ENCODE peak calls at places on chromosomes 16 and 17, in five cellular contexts. Q, S, E, V and H are unnamed samples.

GRCh38 chr17:30093463-30094147 is 23.0 kb upstream of the NSRP1 start:
- DNase-seq in Q (no peak), S (no peak), E (peak), V (peak), H (peak)

GRCh38 chr17:69223809-69224208 is 4.8 kb downstream of the ABCA10 start:
- DNase-seq in Q (no peak), S (no peak), E (peak), V (peak), H (peak)

GRCh38 chr17:29149431-29150064 is 30.6 kb downstream of the MYO18A start:
- DNase-seq in Q (no peak), S (no peak), E (peak), V (peak), H (no peak)

GRCh38 chr17:59695943-59696681 is 11.1 kb downstream of the PTRH2 start:
- DNase-seq in Q (no peak), S (no peak), E (no peak), V (peak), H (peak)

GRCh38 chr16:13307861-13308260 is 406.5 kb downstream of the SHISA9 start:
- DNase-seq in Q (no peak), S (no peak), E (no peak), V (no peak), H (peak)

GRCh38 chr16:57633383-57634064 is 5.1 kb downstream of the ADGRG1 start:
- DNase-seq in Q (no peak), S (no peak), E (no peak), V (no peak), H (no peak)

GRCh38 chr17:77212081-77212832 is 71.5 kb downstream of the SEC14L1 start:
- DNase-seq in Q (no peak), S (no peak), E (no peak), V (no peak), H (no peak)

GRCh38 chr16:12420661-12421209 is 383.0 kb downstream of the CPPED1 start:
- DNase-seq in Q (no peak), S (no peak), E (no peak), V (no peak), H (no peak)

GRCh38 chr17:42313773-42314566 is 25.7 kb downstream of the STAT5A start:
- DNase-seq in Q (no peak), S (no peak), E (no peak), V (no peak), H (no peak)

GRCh38 chr17:44987194-44987882 is 19.2 kb upstream of the C1QL1 start:
- DNase-seq in Q (no peak), S (no peak), E (no peak), V (no peak), H (no peak)

GRCh38 chr17:32993977-32994376 is 2.3 kb downstream of the SPACA3 start:
- DNase-seq in Q (no peak), S (no peak), E (no peak), V (no peak), H (no peak)

GRCh38 chr17:4369557-4370230 is 3.2 kb upstream of the UBE2G1 start:
- DNase-seq in Q (no peak), S (no peak), E (no peak), V (no peak), H (no peak)

GRCh38 chr17:73686126-73686525 is 41.9 kb upstream of the SDK2 start:
- DNase-seq in Q (no peak), S (no peak), E (no peak), V (no peak), H (no peak)

GRCh38 chr17:82118815-82119380 is 20.9 kb upstream of the FASN start:
- DNase-seq in Q (no peak), S (no peak), E (peak), V (peak), H (peak)

GRCh38 chr17:77160032-77160876 is 19.5 kb downstream of the SEC14L1 start:
- DNase-seq in Q (no peak), S (no peak), E (no peak), V (peak), H (peak)

GRCh38 chr17:77666480-77666879 is 292.0 kb upstream of the TNRC6C start:
- DNase-seq in Q (no peak), S (no peak), E (no peak), V (no peak), H (no peak)

GRCh38 chr16:23949630-23950290 is 114.0 kb downstream of the PRKCB start:
- DNase-seq in Q (no peak), S (no peak), E (no peak), V (no peak), H (no peak)

GRCh38 chr17:3535253-3535995 is 22.2 kb downstream of the TRPV3 start:
- DNase-seq in Q (no peak), S (no peak), E (peak), V (peak), H (peak)

GRCh38 chr17:12680407-12680897 is 14.8 kb downstream of the MYOCD start:
- DNase-seq in Q (no peak), S (no peak), E (peak), V (no peak), H (no peak)

GRCh38 chr17:60060474-60060873 is 18.2 kb downstream of the HEATR6 start:
- DNase-seq in Q (no peak), S (no peak), E (no peak), V (no peak), H (peak)

GRCh38 chr17:36901506-36901905 is 35.8 kb upstream of the LHX1 start:
- DNase-seq in Q (no peak), S (no peak), E (peak), V (peak), H (peak)

GRCh38 chr16:57619606-57620315 is 8.7 kb upstream of the ADGRG1 start:
- DNase-seq in Q (peak), S (no peak), E (no peak), V (no peak), H (no peak)

GRCh38 chr17:37770631-37771518 is 26.0 kb upstream of the HNF1B start:
- DNase-seq in Q (no peak), S (no peak), E (peak), V (peak), H (peak)

GRCh38 chr17:8222380-8222629 is 11.9 kb upstream of the AURKB start:
- DNase-seq in Q (no peak), S (no peak), E (no peak), V (no peak), H (no peak)

GRCh38 chr16:50067290-50067853 is 1.6 kb downstream of the HEATR3 start:
- DNase-seq in Q (no peak), S (peak), E (peak), V (peak), H (peak)

GRCh38 chr17:51585514-51586104 is 325.3 kb downstream of the UTP18 start:
- DNase-seq in Q (no peak), S (no peak), E (no peak), V (no peak), H (no peak)

GRCh38 chr16:15057755-15058417 is 2.0 kb upstream of the NTAN1 start:
- DNase-seq in Q (no peak), S (no peak), E (no peak), V (no peak), H (no peak)

GRCh38 chr17:56096026-56096807 is 57.1 kb upstream of the ANKFN1 start:
- DNase-seq in Q (no peak), S (no peak), E (peak), V (no peak), H (no peak)

GRCh38 chr17:38564869-38565268 is 40.9 kb downstream of the SRCIN1 start:
- DNase-seq in Q (no peak), S (no peak), E (no peak), V (no peak), H (no peak)

GRCh38 chr16:71916397-71916920 is 21.1 kb downstream of the IST1 start:
- DNase-seq in Q (no peak), S (no peak), E (peak), V (peak), H (peak)

GRCh38 chr17:10993126-10993525 is 155.2 kb upstream of the PIRT start:
- DNase-seq in Q (no peak), S (no peak), E (no peak), V (no peak), H (no peak)

GRCh38 chr16:83344014-83344413 is 463.8 kb upstream of the HSBP1 start:
- DNase-seq in Q (no peak), S (peak), E (peak), V (peak), H (peak)

GRCh38 chr17:39225308-39225973 is at the start of gene STAC2:
- DNase-seq in Q (no peak), S (no peak), E (no peak), V (no peak), H (no peak)

DNA sequence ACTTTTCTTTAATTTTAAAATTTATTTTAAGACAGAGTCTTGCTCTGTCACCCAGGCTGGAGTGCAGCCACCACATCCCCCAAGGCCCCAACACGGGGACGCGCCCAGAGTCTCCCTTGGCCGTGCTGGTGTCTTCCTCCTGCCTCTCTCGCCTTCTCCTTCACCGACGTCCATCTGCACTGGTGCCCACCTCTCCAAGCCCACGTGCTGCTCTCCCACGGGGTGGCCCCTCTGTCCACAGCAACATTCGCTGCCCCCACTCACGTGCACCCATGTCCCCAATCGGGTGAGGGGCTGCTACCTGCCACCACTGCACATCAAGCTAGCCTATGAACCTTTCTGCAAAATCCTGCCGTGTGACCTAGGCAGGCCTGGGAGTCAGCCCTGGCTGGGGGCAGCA is 3.1 kb downstream of the TMEM204 start:
- DNase-seq in Q (no peak), S (no peak), E (no peak), V (no peak), H (no peak)
- H3K4me3 ChIP-seq in Q (peak), S (no peak), E (no peak), V (peak), H (no peak)

GRCh38 chr17:66955821-66956220 is 8.7 kb upstream of the CACNG4 start:
- DNase-seq in Q (no peak), S (no peak), E (no peak), V (no peak), H (no peak)

GRCh38 chr17:66957343-66957742 is 7.2 kb upstream of the CACNG4 start:
- DNase-seq in Q (no peak), S (no peak), E (no peak), V (no peak), H (no peak)

GRCh38 chr17:66956941-66957340 is 7.6 kb upstream of the CACNG4 start:
- DNase-seq in Q (no peak), S (no peak), E (no peak), V (no peak), H (no peak)

GRCh38 chr17:66959641-66960375 is 4.7 kb upstream of the CACNG4 start:
- DNase-seq in Q (no peak), S (no peak), E (no peak), V (no peak), H (no peak)

DNA sequence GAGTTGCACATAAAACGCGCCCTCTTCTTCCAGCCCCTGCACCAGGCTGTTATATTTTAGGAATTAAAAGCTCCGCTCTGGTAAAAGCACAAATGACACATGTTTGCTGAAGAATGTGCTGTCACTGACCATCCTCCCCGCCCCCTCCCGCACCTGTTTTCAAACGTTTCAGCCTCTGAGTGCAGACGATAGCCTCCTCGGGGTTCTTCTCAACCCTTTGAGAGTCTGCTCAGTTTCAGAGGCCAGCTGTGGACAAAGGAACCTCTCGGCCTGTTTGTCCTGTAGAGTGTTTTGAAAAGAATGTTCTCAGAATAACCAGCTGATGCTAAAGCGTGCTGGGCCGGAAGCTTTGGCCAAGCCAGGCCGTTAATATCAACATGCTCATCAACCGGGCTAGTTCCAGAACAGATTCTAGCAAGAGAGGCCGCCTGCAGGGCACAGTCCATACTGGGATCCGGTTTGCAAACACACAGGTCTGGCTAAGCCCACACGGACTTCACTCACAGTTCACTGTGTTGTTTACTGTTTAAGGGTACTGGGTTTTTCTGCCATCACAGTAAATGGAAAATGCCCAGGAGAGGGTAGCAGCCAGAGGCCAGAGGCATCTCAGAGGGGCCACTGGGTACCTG is 6.4 kb upstream of the CACNG4 start:
- DNase-seq in Q (no peak), S (no peak), E (peak), V (no peak), H (peak)
- TF ChIP-seq CTCF in Q (no peak), S (no peak), E (no peak), V (no peak), H (no peak)

GRCh38 chr16:84614914-84615813 is 2.7 kb downstream of the COTL1 start:
- DNase-seq in Q (no peak), S (no peak), E (no peak), V (no peak), H (no peak)
- H3K4me3 ChIP-seq in Q (peak), S (no peak), E (peak), V (no peak), H (peak)

GRCh38 chr16:19098173-19098572 is 15.6 kb upstream of the ITPRIPL2 start:
- DNase-seq in Q (no peak), S (no peak), E (no peak), V (no peak), H (no peak)

GRCh38 chr16:19093631-19094541 is 19.9 kb upstream of the ITPRIPL2 start:
- DNase-seq in Q (no peak), S (no peak), E (no peak), V (no peak), H (no peak)

GRCh38 chr16:19092653-19093410 is 20.9 kb upstream of the ITPRIPL2 start:
- DNase-seq in Q (no peak), S (no peak), E (no peak), V (no peak), H (no peak)

GRCh38 chr16:19095699-19096098 is 18.1 kb upstream of the ITPRIPL2 start:
- DNase-seq in Q (no peak), S (no peak), E (no peak), V (no peak), H (no peak)

GRCh38 chr16:19094542-19095365 is 19.0 kb upstream of the ITPRIPL2 start:
- DNase-seq in Q (no peak), S (no peak), E (no peak), V (no peak), H (peak)
- TF ChIP-seq CTCF in Q (no peak), S (no peak), E (no peak), V (no peak), H (no peak)

GRCh38 chr17:31313982-31314787 is at the start of gene EVI2B:
- DNase-seq in Q (no peak), S (peak), E (peak), V (peak), H (peak)
- H3K4me3 ChIP-seq in Q (peak), S (no peak), E (no peak), V (no peak), H (no peak)

GRCh38 chr16:25905810-25906209 is 214.1 kb downstream of the HS3ST4 start:
- DNase-seq in Q (no peak), S (no peak), E (no peak), V (no peak), H (no peak)
- TF ChIP-seq CTCF in Q (no peak), S (no peak), E (no peak), V (no peak), H (no peak)

GRCh38 chr17:79950711-79951110 is 85.0 kb downstream of the TBC1D16 start:
- DNase-seq in Q (peak), S (no peak), E (no peak), V (no peak), H (no peak)

GRCh38 chr17:79948406-79948917 is 87.2 kb downstream of the TBC1D16 start:
- DNase-seq in Q (peak), S (no peak), E (no peak), V (no peak), H (no peak)

GRCh38 chr17:79950306-79950705 is 85.4 kb downstream of the TBC1D16 start:
- DNase-seq in Q (peak), S (no peak), E (no peak), V (no peak), H (no peak)

GRCh38 chr17:79948918-79949645 is 86.6 kb downstream of the TBC1D16 start:
- DNase-seq in Q (peak), S (no peak), E (no peak), V (no peak), H (no peak)

GRCh38 chr17:79949646-79950292 is 85.9 kb downstream of the TBC1D16 start:
- DNase-seq in Q (peak), S (no peak), E (no peak), V (no peak), H (no peak)
- H3K4me3 ChIP-seq in Q (no peak), S (no peak), E (no peak), V (no peak), H (no peak)